ENCODE peak calls at places on chromosomes 11 and 22, in seven cellular contexts. L is fibroblast of mammary gland, A is RWPE2, T is HuH-7.5, X is NCI-H1417, S is NCI-H2107, O is NCI-H774. M is an unnamed sample.

GRCh38 chr11:84408946-84409411 is 1122.8 kb upstream of the CCDC90B start:
- DNase-seq in O (no peak), T (no peak), L (peak; percentile 79), S (no peak), X (peak; percentile 42), A (no peak), M (no peak)

GRCh38 chr11:131478341-131478740 is 107.9 kb downstream of the NTM start:
- DNase-seq in A (no peak), S (no peak), L (no peak), X (no peak), O (no peak), T (no peak), M (no peak)

GRCh38 chr11:44914105-44914504 is 36.6 kb downstream of the TP53I11 start:
- DNase-seq in A (no peak), T (no peak), O (no peak), L (no peak), X (no peak), S (no peak), M (no peak)

GRCh38 chr11:119696378-119697157 is 32.4 kb downstream of the NECTIN1 start:
- DNase-seq in L (no peak), A (peak; percentile 97), T (no peak), S (no peak), O (no peak), X (peak; percentile 84), M (no peak)

GRCh38 chr11:33248416-33248957 is 8.7 kb upstream of the HIPK3 start:
- DNase-seq in T (no peak), X (no peak), S (no peak), L (peak; percentile 60), A (no peak), O (no peak), M (no peak)

GRCh38 chr22:19974233-19974861 is 32.7 kb upstream of the TXNRD2 start:
- DNase-seq in T (peak; percentile 64), A (no peak), L (peak; percentile 43), X (peak; percentile 95), O (peak; percentile 63), S (peak; percentile 35), M (no peak)

GRCh38 chr11:11025087-11025486 is 167.2 kb upstream of the ZBED5 start:
- DNase-seq in L (peak; percentile 83), O (no peak), A (no peak), S (no peak), T (no peak), X (no peak), M (no peak)

GRCh38 chr11:8269636-8270035 is 6.0 kb upstream of the LMO1 start:
- DNase-seq in L (no peak), O (no peak), A (no peak), S (no peak), X (no peak), T (no peak), M (no peak)

GRCh38 chr11:94851864-94852581 is 83.9 kb downstream of the AMOTL1 start:
- DNase-seq in O (no peak), L (no peak), X (no peak), S (no peak), A (peak; percentile 86), T (no peak), M (no peak)

GRCh38 chr11:19185516-19186052 is 16.2 kb downstream of the CSRP3 start:
- DNase-seq in X (no peak), A (no peak), L (no peak), S (no peak), O (no peak), T (no peak), M (no peak)

GRCh38 chr22:40482391-40482790 is 112.0 kb downstream of the SGSM3 start:
- DNase-seq in T (no peak), A (no peak), L (no peak), S (no peak), X (no peak), O (no peak), M (no peak)

GRCh38 chr22:31461699-31462098 is 27.9 kb downstream of the EIF4ENIF1 start:
- DNase-seq in S (no peak), X (no peak), O (no peak), A (no peak), T (no peak), L (no peak), M (no peak)

GRCh38 chr22:50192825-50193204 is 7.1 kb downstream of the TRABD start:
- DNase-seq in X (no peak), L (no peak), O (no peak), A (no peak), S (no peak), T (no peak), M (no peak)

GRCh38 chr11:72840780-72841179 is 26.6 kb downstream of the ATG16L2 start:
- DNase-seq in X (no peak), L (peak; percentile 94), A (no peak), T (no peak), S (no peak), O (no peak), M (no peak)

GRCh38 chr22:46881373-46882118 is 119.1 kb downstream of the TBC1D22A start:
- DNase-seq in T (no peak), L (peak; percentile 67), S (no peak), O (no peak), X (no peak), A (no peak), M (no peak)

GRCh38 chr11:10382518-10382917 is 72.5 kb upstream of the AMPD3 start:
- DNase-seq in O (no peak), S (no peak), T (no peak), L (peak; percentile 56), X (no peak), A (no peak), M (no peak)

GRCh38 chr11:87368876-87369480 is 331.2 kb downstream of the TMEM135 start:
- DNase-seq in O (no peak), A (no peak), X (peak; percentile 41), L (no peak), T (no peak), S (peak; percentile 50), M (no peak)

GRCh38 chr22:36303874-36304273 is 50.9 kb downstream of the APOL1 start:
- DNase-seq in L (no peak), S (no peak), T (no peak), O (no peak), A (peak; percentile 74), X (no peak), M (no peak)

GRCh38 chr22:41264408-41264941 is 21.5 kb downstream of the RANGAP1 start:
- DNase-seq in A (no peak), T (no peak), X (no peak), L (no peak), O (no peak), S (no peak), M (no peak)

GRCh38 chr11:120612363-120613263 is 101.1 kb downstream of the GRIK4 start:
- DNase-seq in S (no peak), O (no peak), T (no peak), X (no peak), A (no peak), L (peak; percentile 58), M (no peak)

GRCh38 chr11:86205415-86206268 is 38.9 kb upstream of the EED start:
- DNase-seq in T (no peak), L (no peak), O (no peak), A (no peak), X (peak; percentile 24), S (no peak), M (no peak)

GRCh38 chr22:31893460-31893859 is 50.9 kb upstream of the YWHAH start:
- DNase-seq in T (no peak), O (no peak), L (no peak), A (no peak), S (no peak), X (no peak), M (no peak)